ENCODE peak calls at places on chromosomes 5 and 9, in ten cellular contexts. C, H, I, G, V, R, M, T, A and S are unnamed samples.

GRCh38 chr9:7320139-7320538 is 479.4 kb downstream of the DMAC1 start:
- DNase-seq in C (no peak), H (no peak), I (no peak), G (no peak), V (no peak), R (no peak), M (peak), T (peak), A (peak), S (peak)

GRCh38 chr9:128494108-128494742 is 10.3 kb upstream of the GLE1 start:
- DNase-seq in C (peak), H (peak), I (no peak), G (no peak), V (peak), R (peak), M (peak), T (no peak), A (no peak), S (no peak)

GRCh38 chr5:5979362-5979760 is 399.0 kb downstream of the MED10 start:
- DNase-seq in C (no peak), H (peak), I (no peak), G (no peak), V (no peak), R (no peak), M (no peak), T (no peak), A (peak), S (peak)

GRCh38 chr5:178606269-178606668 is 16.1 kb upstream of the COL23A1 start:
- DNase-seq in C (no peak), H (no peak), I (no peak), G (no peak), V (no peak), R (no peak), M (no peak), T (no peak), A (no peak), S (no peak)

GRCh38 chr5:44665101-44665701 is 143.5 kb upstream of the MRPS30 start:
- DNase-seq in C (no peak), H (no peak), I (no peak), G (no peak), V (no peak), R (no peak), M (no peak), T (no peak), A (no peak), S (peak)

GRCh38 chr9:32644698-32645097 is 9.2 kb upstream of the TAF1L start:
- DNase-seq in C (no peak), H (peak), I (no peak), G (no peak), V (no peak), R (no peak), M (no peak), T (peak), A (no peak), S (peak)

GRCh38 chr9:98842510-98842909 is 35.0 kb downstream of the GALNT12 start:
- DNase-seq in C (no peak), H (no peak), I (no peak), G (no peak), V (no peak), R (no peak), M (no peak), T (no peak), A (no peak), S (no peak)

GRCh38 chr5:134101686-134102439 is 12.6 kb upstream of the TCF7 start:
- DNase-seq in C (peak), H (peak), I (no peak), G (no peak), V (peak), R (peak), M (peak), T (no peak), A (peak), S (no peak)

GRCh38 chr5:64518784-64519183 is 13.0 kb downstream of the RGS7BP start:
- DNase-seq in C (no peak), H (no peak), I (no peak), G (no peak), V (no peak), R (no peak), M (no peak), T (no peak), A (no peak), S (no peak)

GRCh38 chr5:3261081-3261480 is 334.6 kb upstream of the IRX1 start:
- DNase-seq in C (no peak), H (no peak), I (no peak), G (no peak), V (no peak), R (no peak), M (no peak), T (no peak), A (no peak), S (no peak)

GRCh38 chr9:127762111-127762676 is 16.3 kb downstream of the SH2D3C start:
- DNase-seq in C (peak), H (peak), I (no peak), G (no peak), V (no peak), R (peak), M (no peak), T (no peak), A (no peak), S (no peak)

GRCh38 chr9:116027511-116027910 is 126.1 kb upstream of the PAPPA start:
- DNase-seq in C (no peak), H (no peak), I (no peak), G (no peak), V (no peak), R (no peak), M (no peak), T (peak), A (no peak), S (no peak)

GRCh38 chr9:138115506-138115905 is 237.9 kb downstream of the CACNA1B start:
- DNase-seq in C (no peak), H (no peak), I (no peak), G (no peak), V (no peak), R (no peak), M (no peak), T (no peak), A (no peak), S (no peak)

GRCh38 chr9:22244141-22245011 is 202.2 kb upstream of the DMRTA1 start:
- DNase-seq in C (no peak), H (peak), I (no peak), G (no peak), V (peak), R (peak), M (peak), T (no peak), A (peak), S (no peak)

GRCh38 chr5:16568875-16569580 is 47.8 kb downstream of the RETREG1 start:
- DNase-seq in C (no peak), H (no peak), I (no peak), G (no peak), V (no peak), R (no peak), M (peak), T (no peak), A (no peak), S (no peak)

GRCh38 chr5:141524604-141525597 is 36.0 kb downstream of the PCDHGC5 start:
- DNase-seq in C (peak), H (peak), I (peak), G (peak), V (peak), R (peak), M (peak), T (peak), A (peak), S (no peak)

GRCh38 chr5:23977996-23978395 is 470.6 kb downstream of the PRDM9 start:
- DNase-seq in C (no peak), H (no peak), I (no peak), G (no peak), V (peak), R (no peak), M (peak), T (no peak), A (peak), S (no peak)

GRCh38 chr9:35108461-35108860 is 5.5 kb upstream of the STOML2 start:
- DNase-seq in C (no peak), H (no peak), I (no peak), G (no peak), V (no peak), R (no peak), M (no peak), T (no peak), A (no peak), S (no peak)

GRCh38 chr5:103298557-103298956 is 40.0 kb downstream of the MACIR start:
- DNase-seq in C (no peak), H (no peak), I (no peak), G (no peak), V (no peak), R (no peak), M (no peak), T (no peak), A (no peak), S (no peak)

GRCh38 chr5:61687371-61687770 is 355.3 kb downstream of the ZSWIM6 start:
- DNase-seq in C (no peak), H (no peak), I (no peak), G (no peak), V (no peak), R (no peak), M (no peak), T (no peak), A (no peak), S (no peak)

GRCh38 chr5:172832383-172833315 is 1.4 kb upstream of the ERGIC1 start:
- DNase-seq in C (no peak), H (no peak), I (no peak), G (no peak), V (no peak), R (no peak), M (no peak), T (no peak), A (no peak), S (no peak)

GRCh38 chr5:172833691-172834569 is at the start of gene ERGIC1:
- DNase-seq in C (peak), H (peak), I (peak), G (peak), V (peak), R (peak), M (peak), T (no peak), A (peak), S (no peak)

GRCh38 chr5:172835246-172836030 is 1.4 kb downstream of the ERGIC1 start:
- DNase-seq in C (no peak), H (no peak), I (no peak), G (no peak), V (no peak), R (no peak), M (no peak), T (no peak), A (peak), S (no peak)

GRCh38 chr5:172833372-172833690 is 720 bp upstream of the ERGIC1 start:
- DNase-seq in C (no peak), H (no peak), I (no peak), G (no peak), V (no peak), R (no peak), M (no peak), T (no peak), A (no peak), S (no peak)

GRCh38 chr5:172834570-172835245 is 657 bp downstream of the ERGIC1 start:
- DNase-seq in C (no peak), H (no peak), I (no peak), G (no peak), V (no peak), R (no peak), M (peak), T (no peak), A (peak), S (no peak)
- H3K27ac ChIP-seq in C (peak), H (peak), I (peak), G (no peak), V (peak), R (peak), M (peak), T (peak), A (peak), S (peak)

DNA sequence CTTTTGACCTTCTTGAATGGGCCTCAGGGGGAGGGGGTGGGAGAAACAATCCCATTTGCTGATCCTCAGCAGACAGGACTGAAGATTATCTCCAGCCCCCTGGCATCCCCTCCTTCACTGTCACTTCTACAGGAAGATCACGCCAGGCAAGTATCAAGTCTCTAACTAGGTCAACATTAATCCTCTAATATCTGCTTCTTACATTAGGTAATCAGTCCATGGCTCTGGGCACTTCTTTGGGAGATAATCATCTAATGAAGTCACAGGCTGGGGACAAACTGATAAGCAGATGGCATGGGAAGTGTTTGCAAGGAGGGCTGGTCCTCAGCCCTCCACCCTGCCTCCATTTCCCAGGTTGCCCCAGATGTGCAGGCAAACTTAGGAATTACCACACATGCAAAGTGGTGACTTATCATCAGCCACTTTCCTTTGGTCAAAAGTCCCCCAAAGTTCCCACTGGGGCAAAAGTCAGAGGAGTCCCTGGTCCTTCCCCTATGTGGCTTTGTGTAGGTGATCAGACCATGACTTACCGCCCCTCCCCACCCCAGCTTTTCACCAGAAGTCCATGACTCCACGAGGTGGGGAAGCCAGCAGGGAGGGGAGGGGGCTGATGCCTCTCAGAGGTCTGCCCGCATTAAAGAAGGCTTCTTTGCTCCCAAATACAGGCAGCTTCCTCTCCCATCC is 6.0 kb downstream of the TRAF1 start:
- DNase-seq in C (no peak), H (no peak), I (no peak), G (no peak), V (peak), R (no peak), M (no peak), T (no peak), A (no peak), S (no peak)
- H3K27ac ChIP-seq in C (peak), H (no peak), I (peak), G (no peak), V (peak), R (peak), M (peak), T (no peak), A (no peak), S (no peak)

GRCh38 chr9:113504725-113505590 is 41.4 kb downstream of the RGS3 start:
- DNase-seq in C (peak), H (no peak), I (no peak), G (no peak), V (no peak), R (no peak), M (peak), T (no peak), A (no peak), S (no peak)
- H3K27ac ChIP-seq in C (no peak), H (peak), I (no peak), G (no peak), V (no peak), R (no peak), M (peak), T (no peak), A (peak), S (no peak)

GRCh38 chr5:149496166-149496565 is 55.1 kb downstream of the CSNK1A1 start:
- DNase-seq in C (no peak), H (no peak), I (no peak), G (no peak), V (no peak), R (no peak), M (no peak), T (no peak), A (no peak), S (no peak)

GRCh38 chr5:149492781-149493180 is 58.5 kb downstream of the CSNK1A1 start:
- DNase-seq in C (no peak), H (no peak), I (no peak), G (no peak), V (no peak), R (no peak), M (no peak), T (no peak), A (no peak), S (no peak)

GRCh38 chr5:149490599-149491187 is 60.5 kb downstream of the CSNK1A1 start:
- DNase-seq in C (no peak), H (no peak), I (no peak), G (no peak), V (no peak), R (no peak), M (no peak), T (no peak), A (no peak), S (no peak)

GRCh38 chr5:149495673-149496072 is 55.6 kb downstream of the CSNK1A1 start:
- DNase-seq in C (no peak), H (no peak), I (no peak), G (no peak), V (no peak), R (no peak), M (no peak), T (no peak), A (no peak), S (no peak)

GRCh38 chr5:149493316-149493715 is 57.9 kb downstream of the CSNK1A1 start:
- DNase-seq in C (no peak), H (no peak), I (no peak), G (no peak), V (no peak), R (no peak), M (no peak), T (no peak), A (no peak), S (no peak)
- H3K27ac ChIP-seq in C (no peak), H (no peak), I (no peak), G (no peak), V (no peak), R (no peak), M (no peak), T (no peak), A (no peak), S (peak)

DNA sequence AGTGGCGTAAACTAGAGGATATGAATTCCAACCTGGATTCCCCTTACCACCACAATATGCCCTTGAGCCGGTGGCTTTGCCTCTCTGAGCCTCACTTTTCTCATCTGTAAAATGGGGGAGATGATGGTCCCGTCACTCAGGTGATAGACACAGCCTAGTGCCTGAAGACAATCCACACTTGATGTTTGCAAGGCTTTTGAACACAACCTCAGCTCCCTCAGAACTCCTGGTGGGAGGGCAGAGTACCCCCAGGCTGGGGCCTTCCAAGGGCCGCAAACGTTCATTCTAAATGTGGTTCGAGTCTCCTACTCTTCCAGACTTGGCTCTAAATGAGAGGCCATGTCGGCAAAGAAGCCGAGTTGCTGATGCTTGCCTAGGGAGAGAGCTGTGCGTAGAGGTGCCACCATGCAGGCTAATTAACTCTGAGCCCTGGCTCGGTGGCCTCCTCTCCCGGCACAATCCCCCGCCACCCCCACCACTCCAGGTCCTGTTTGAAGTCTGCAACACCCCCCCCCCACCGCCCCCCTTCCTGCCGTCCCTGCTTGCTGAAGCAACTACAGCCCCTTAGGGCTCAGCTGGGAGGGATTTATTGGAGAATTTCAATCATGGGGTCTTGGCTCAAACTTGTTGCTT is 97.7 kb upstream of the LMX1B start:
- DNase-seq in C (no peak), H (no peak), I (no peak), G (no peak), V (no peak), R (no peak), M (no peak), T (no peak), A (no peak), S (no peak)
- H3K27ac ChIP-seq in C (no peak), H (no peak), I (no peak), G (no peak), V (no peak), R (peak), M (no peak), T (no peak), A (no peak), S (no peak)

GRCh38 chr5:173016069-173016455 is 32.5 kb downstream of the ATP6V0E1 start:
- DNase-seq in C (no peak), H (peak), I (no peak), G (no peak), V (no peak), R (no peak), M (no peak), T (no peak), A (peak), S (no peak)
- H3K27ac ChIP-seq in C (peak), H (peak), I (peak), G (no peak), V (no peak), R (peak), M (peak), T (peak), A (no peak), S (peak)

DNA sequence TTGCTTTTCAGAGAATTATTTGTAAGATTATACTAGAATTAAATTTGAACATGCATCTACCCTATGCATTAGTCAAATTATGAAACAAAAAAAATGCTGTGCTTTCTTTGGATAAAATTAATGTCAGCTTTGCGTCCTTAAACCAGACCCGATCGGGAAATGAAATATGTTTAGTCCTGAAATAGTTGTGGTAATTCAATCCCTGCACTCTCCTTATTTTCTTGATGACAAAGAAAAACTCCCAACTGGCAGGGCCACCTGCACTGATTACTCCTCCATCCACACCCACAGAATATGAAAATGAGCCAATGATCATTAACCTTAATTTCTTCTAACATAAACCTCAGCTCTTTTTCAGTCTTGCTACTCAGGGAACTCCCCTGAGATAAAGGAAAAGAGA is 245.4 kb downstream of the BNC2 start:
- DNase-seq in C (no peak), H (no peak), I (no peak), G (no peak), V (no peak), R (no peak), M (no peak), T (no peak), A (no peak), S (no peak)
- H3K27ac ChIP-seq in C (no peak), H (no peak), I (no peak), G (no peak), V (no peak), R (peak), M (no peak), T (peak), A (no peak), S (no peak)